ENCODE peak calls at places on chromosomes 7 and 10, in eight cellular contexts. X is ELF-1; Q is WTC11; I is epithelial cell of proximal tubule; G is CD8-positive, alpha-beta memory T cell; B is choroid plexus epithelial cell; A is T-helper 17 cell; M is right lobe of liver. T is an unnamed sample.

GRCh38 chr7:127798023-127798422 is 146.0 kb downstream of the SND1 start:
- DNase-seq in A (no peak), M (no peak), Q (no peak), I (no peak), X (no peak), B (peak), G (no peak), T (no peak)

GRCh38 chr10:17025444-17026295 is 103.9 kb downstream of the CUBN start:
- DNase-seq in M (no peak), G (peak), I (peak), B (peak), A (peak), X (peak), Q (no peak), T (peak)

GRCh38 chr7:139741813-139742344 is 35.9 kb downstream of the HIPK2 start:
- DNase-seq in X (no peak), B (no peak), A (no peak), G (no peak), Q (no peak), M (no peak), I (no peak), T (no peak)

GRCh38 chr7:44326261-44327125 is 1.1 kb upstream of the CAMK2B start:
- DNase-seq in Q (no peak), B (no peak), M (no peak), X (no peak), G (no peak), I (no peak), A (no peak), T (no peak)

GRCh38 chr7:132720835-132721234 is 144.6 kb upstream of the PLXNA4 start:
- DNase-seq in G (no peak), A (no peak), I (no peak), M (no peak), X (no peak), B (no peak), Q (no peak), T (no peak)

GRCh38 chr7:149620961-149621360 is 123.4 kb upstream of the ZNF746 start:
- DNase-seq in X (no peak), Q (no peak), G (peak), A (no peak), I (no peak), M (no peak), B (no peak), T (no peak)

GRCh38 chr7:153012203-153012602 is 252.7 kb downstream of the ACTR3B start:
- DNase-seq in B (no peak), A (no peak), G (no peak), Q (no peak), X (no peak), M (no peak), I (no peak), T (no peak)

GRCh38 chr10:29470843-29471482 is 163.8 kb downstream of the SVIL start:
- DNase-seq in I (no peak), Q (no peak), M (no peak), B (peak), A (no peak), G (no peak), X (no peak), T (no peak)

GRCh38 chr7:108253275-108254044 is 123.3 kb upstream of the LAMB4 start:
- DNase-seq in B (peak), Q (no peak), M (no peak), X (no peak), I (no peak), G (no peak), A (no peak), T (peak)

GRCh38 chr7:26013551-26014083 is 138.4 kb upstream of the NFE2L3 start:
- DNase-seq in G (no peak), I (peak), Q (no peak), A (no peak), M (no peak), X (no peak), B (no peak), T (no peak)

T was measured in SK-N-DZ.